ENCODE peak calls at places on chromosomes 7 and 10, in four cellular contexts. One of them, this sample, is unnamed.

GRCh38 chr10:119803264-119803663 is 69.4 kb downstream of the MCMBP start:
- DNase-seq in GM04504: no peak
- DNase-seq in cerebellar cortex: no peak
- DNase-seq in upper lobe of right lung: no peak
- DNase-seq in this sample: peak

GRCh38 chr7:18257711-18258110 is 230.1 kb upstream of the PRPS1L1 start:
- DNase-seq in GM04504: peak
- DNase-seq in cerebellar cortex: no peak
- DNase-seq in upper lobe of right lung: no peak
- DNase-seq in this sample: no peak

GRCh38 chr7:157528785-157529341 is 192.1 kb downstream of the DNAJB6 start:
- DNase-seq in GM04504: no peak
- DNase-seq in cerebellar cortex: no peak
- DNase-seq in upper lobe of right lung: peak
- DNase-seq in this sample: no peak

GRCh38 chr7:122518488-122518887 is 180.4 kb downstream of the RNF133 start:
- DNase-seq in GM04504: no peak
- DNase-seq in cerebellar cortex: no peak
- DNase-seq in upper lobe of right lung: no peak
- DNase-seq in this sample: no peak

GRCh38 chr10:80187465-80188409 is 17.6 kb downstream of the ANXA11 start:
- DNase-seq in GM04504: no peak
- DNase-seq in cerebellar cortex: no peak
- DNase-seq in upper lobe of right lung: no peak
- DNase-seq in this sample: no peak

GRCh38 chr10:93752761-93753160 is 5.0 kb upstream of the LGI1 start:
- DNase-seq in GM04504: peak
- DNase-seq in cerebellar cortex: peak
- DNase-seq in upper lobe of right lung: no peak
- DNase-seq in this sample: no peak

GRCh38 chr10:30352377-30352776 is 3.3 kb upstream of the MTPAP start:
- DNase-seq in GM04504: no peak
- DNase-seq in cerebellar cortex: no peak
- DNase-seq in upper lobe of right lung: no peak
- DNase-seq in this sample: no peak

GRCh38 chr7:151296202-151296992 is 45.2 kb upstream of the NUB1 start:
- DNase-seq in GM04504: no peak
- DNase-seq in cerebellar cortex: no peak
- DNase-seq in upper lobe of right lung: no peak
- DNase-seq in this sample: no peak

GRCh38 chr10:102344067-102344466 is 51.4 kb upstream of the NFKB2 start:
- DNase-seq in GM04504: no peak
- DNase-seq in cerebellar cortex: no peak
- DNase-seq in upper lobe of right lung: no peak
- DNase-seq in this sample: no peak

GRCh38 chr10:26502988-26503387 is 64.8 kb downstream of the APBB1IP start:
- DNase-seq in GM04504: no peak
- DNase-seq in cerebellar cortex: no peak
- DNase-seq in upper lobe of right lung: no peak
- DNase-seq in this sample: no peak

GRCh38 chr10:78194050-78194449 is 160.4 kb downstream of the RPS24 start:
- DNase-seq in GM04504: no peak
- DNase-seq in cerebellar cortex: no peak
- DNase-seq in upper lobe of right lung: no peak
- DNase-seq in this sample: no peak

GRCh38 chr10:6299234-6299633 is 96.5 kb downstream of the PFKFB3 start:
- DNase-seq in GM04504: no peak
- DNase-seq in cerebellar cortex: no peak
- DNase-seq in upper lobe of right lung: no peak
- DNase-seq in this sample: no peak

GRCh38 chr10:101241840-101242707 is 12.8 kb upstream of the LBX1 start:
- DNase-seq in GM04504: no peak
- DNase-seq in cerebellar cortex: peak
- DNase-seq in upper lobe of right lung: peak
- DNase-seq in this sample: no peak

GRCh38 chr10:117165557-117166419 is 27.7 kb upstream of the VAX1 start:
- DNase-seq in GM04504: no peak
- DNase-seq in cerebellar cortex: peak
- DNase-seq in upper lobe of right lung: peak
- DNase-seq in this sample: no peak

GRCh38 chr7:132134814-132135445 is 441.3 kb downstream of the PLXNA4 start:
- DNase-seq in GM04504: no peak
- DNase-seq in cerebellar cortex: no peak
- DNase-seq in upper lobe of right lung: no peak
- DNase-seq in this sample: no peak

GRCh38 chr7:721619-722248 is 4.8 kb upstream of the DNAAF5 start:
- DNase-seq in GM04504: no peak
- DNase-seq in cerebellar cortex: no peak
- DNase-seq in upper lobe of right lung: no peak
- DNase-seq in this sample: no peak

GRCh38 chr7:4830176-4830575 is 31.7 kb downstream of the PAPOLB start:
- DNase-seq in GM04504: peak
- DNase-seq in cerebellar cortex: peak
- DNase-seq in upper lobe of right lung: peak
- DNase-seq in this sample: no peak

GRCh38 chr10:62046522-62047239 is 145.2 kb downstream of the ARID5B start:
- DNase-seq in GM04504: no peak
- DNase-seq in cerebellar cortex: no peak
- DNase-seq in upper lobe of right lung: no peak
- DNase-seq in this sample: no peak

GRCh38 chr10:73772280-73773151 is 9.3 kb upstream of the CHCHD1 start:
- DNase-seq in GM04504: peak
- DNase-seq in cerebellar cortex: peak
- DNase-seq in upper lobe of right lung: peak
- DNase-seq in this sample: peak

GRCh38 chr7:128937271-128937646 is 468 bp upstream of the IRF5 start:
- DNase-seq in GM04504: no peak
- DNase-seq in cerebellar cortex: no peak
- DNase-seq in upper lobe of right lung: peak
- DNase-seq in this sample: no peak

GRCh38 chr7:17095001-17095574 is 203.4 kb upstream of the AHR start:
- DNase-seq in GM04504: peak
- DNase-seq in cerebellar cortex: no peak
- DNase-seq in upper lobe of right lung: no peak
- DNase-seq in this sample: peak

GRCh38 chr7:2522780-2523433 is 3.3 kb downstream of the LFNG start:
- DNase-seq in GM04504: no peak
- DNase-seq in cerebellar cortex: no peak
- DNase-seq in upper lobe of right lung: no peak
- DNase-seq in this sample: no peak

GRCh38 chr7:157490465-157490912 is 153.7 kb downstream of the DNAJB6 start:
- DNase-seq in GM04504: no peak
- DNase-seq in cerebellar cortex: no peak
- DNase-seq in upper lobe of right lung: peak
- DNase-seq in this sample: no peak

GRCh38 chr10:110764793-110765512 is 106.8 kb upstream of the PDCD4 start:
- DNase-seq in GM04504: no peak
- DNase-seq in cerebellar cortex: no peak
- DNase-seq in upper lobe of right lung: no peak
- DNase-seq in this sample: no peak

GRCh38 chr10:96703358-96703757 is 17.0 kb downstream of the PIK3AP1 start:
- DNase-seq in GM04504: no peak
- DNase-seq in cerebellar cortex: no peak
- DNase-seq in upper lobe of right lung: no peak
- DNase-seq in this sample: no peak

GRCh38 chr7:36730046-36730445 is 5.8 kb upstream of the AOAH start:
- DNase-seq in GM04504: no peak
- DNase-seq in cerebellar cortex: no peak
- DNase-seq in upper lobe of right lung: no peak
- DNase-seq in this sample: no peak

GRCh38 chr10:74011016-74011415 is 13.1 kb downstream of the VCL start:
- DNase-seq in GM04504: no peak
- DNase-seq in cerebellar cortex: no peak
- DNase-seq in upper lobe of right lung: no peak
- DNase-seq in this sample: no peak

GRCh38 chr10:99521474-99522077 is 11.2 kb upstream of the NKX2-3 start:
- DNase-seq in GM04504: no peak
- DNase-seq in cerebellar cortex: no peak
- DNase-seq in upper lobe of right lung: peak
- DNase-seq in this sample: no peak

GRCh38 chr10:88082806-88083596 is 219.6 kb downstream of the PTEN start:
- DNase-seq in GM04504: no peak
- DNase-seq in cerebellar cortex: no peak
- DNase-seq in upper lobe of right lung: no peak
- DNase-seq in this sample: no peak

GRCh38 chr10:116688241-116688711 is 54.1 kb downstream of the HSPA12A start:
- DNase-seq in GM04504: peak
- DNase-seq in cerebellar cortex: no peak
- DNase-seq in upper lobe of right lung: peak
- DNase-seq in this sample: no peak